ENCODE peak calls at places on chromosomes 4 and X, in six cellular contexts. X is HFFc6; H is heart left ventricle; B is SK-MEL-5; L is lower lobe of right lung; N is stimulated activated CD8-positive, alpha-beta memory T cell treated with anti-CD3 and anti-CD28 coated beads, Interleukin-7, amount 100 ng/mL, for 1 hour. Y is an unnamed sample.

GRCh38 chr4:17468638-17469221 is 43.2 kb downstream of the QDPR start:
- DNase-seq in N (no peak), X (peak; percentile 39), B (peak; percentile 54), L (no peak), H (no peak), Y (no peak)

GRCh38 chr4:180565856-180566431 is 1677.3 kb upstream of the TENM3 start:
- DNase-seq in H (no peak), B (no peak), L (no peak), N (no peak), X (no peak), Y (no peak)

GRCh38 chr4:10083331-10083769 is 33.2 kb downstream of the WDR1 start:
- DNase-seq in L (peak; percentile 33), X (no peak), B (no peak), H (no peak), N (no peak), Y (no peak)

GRCh38 chr4:141575884-141576283 is 60.5 kb upstream of the IL15 start:
- DNase-seq in X (no peak), L (no peak), H (no peak), N (no peak), B (no peak), Y (no peak)

GRCh38 chrX:10615931-10616780 is 4.2 kb downstream of the MID1 start:
- DNase-seq in B (peak; percentile 66), H (peak; percentile 31), X (peak; percentile 76), N (no peak), L (no peak), Y (no peak)

GRCh38 chr4:25767877-25768475 is 94.8 kb downstream of the SEL1L3 start:
- DNase-seq in N (no peak), L (no peak), B (peak; percentile 84), H (peak; percentile 57), X (peak; percentile 61), Y (no peak)

GRCh38 chr4:83213640-83214039 is 71.0 kb downstream of the COQ2 start:
- DNase-seq in N (no peak), H (no peak), L (no peak), B (no peak), X (no peak), Y (no peak)

GRCh38 chr4:174265917-174266316 is 17.6 kb downstream of the FBXO8 start:
- DNase-seq in B (no peak), X (no peak), N (no peak), L (no peak), H (no peak), Y (no peak)

GRCh38 chr4:149766135-149766534 is 49.5 kb downstream of the IQCM start:
- DNase-seq in X (no peak), B (no peak), L (no peak), N (no peak), H (no peak), Y (no peak)

GRCh38 chrX:39619182-39620009 is 478.4 kb downstream of the BCOR start:
- DNase-seq in N (no peak), H (no peak), B (no peak), L (no peak), X (no peak), Y (no peak)

GRCh38 chr4:169274033-169274432 is 3.3 kb upstream of the SH3RF1 start:
- DNase-seq in L (no peak), X (no peak), N (no peak), B (no peak), H (no peak), Y (no peak)

GRCh38 chrX:154396948-154397887 is 959 bp upstream of the RPL10 start:
- DNase-seq in N (no peak), L (peak; percentile 86), X (no peak), H (peak; percentile 88), B (peak; percentile 33), Y (no peak)

GRCh38 chrX:47772764-47773163 is 63.9 kb upstream of the ZNF81 start:
- DNase-seq in L (no peak), X (no peak), H (no peak), B (no peak), N (no peak), Y (no peak)

GRCh38 chr4:8847331-8847730 is 24.3 kb downstream of the HMX1 start:
- DNase-seq in X (no peak), H (peak; percentile 6), B (no peak), N (no peak), L (peak; percentile 26), Y (peak; percentile 45)

GRCh38 chr4:24889991-24890390 is 22.9 kb downstream of the CCDC149 start:
- DNase-seq in H (no peak), X (peak; percentile 25), B (no peak), L (no peak), N (no peak), Y (no peak)

GRCh38 chr4:72314869-72315268 is 254.2 kb downstream of the ADAMTS3 start:
- DNase-seq in H (no peak), X (peak; percentile 68), L (no peak), N (no peak), B (peak; percentile 94), Y (no peak)

GRCh38 chr4:115126487-115126886 is 13.1 kb upstream of the NDST4 start:
- DNase-seq in X (no peak), N (no peak), L (no peak), B (no peak), H (no peak), Y (no peak)

GRCh38 chr4:10346023-10346422 is 111.2 kb downstream of the ZNF518B start:
- DNase-seq in H (no peak), L (no peak), N (no peak), X (peak; percentile 49), B (peak; percentile 1), Y (no peak)

GRCh38 chr4:158822348-158822747 is 53.5 kb downstream of the FNIP2 start:
- DNase-seq in X (no peak), B (no peak), H (no peak), L (no peak), N (no peak), Y (no peak)

GRCh38 chr4:86441175-86441960 is 81.5 kb upstream of the MAPK10 start:
- DNase-seq in X (peak; percentile 31), L (no peak), B (no peak), H (no peak), N (no peak), Y (no peak)

GRCh38 chrX:139692506-139692849 is 15.5 kb downstream of the MCF2 start:
- DNase-seq in H (no peak), N (no peak), X (no peak), B (no peak), L (no peak), Y (no peak)

GRCh38 chrX:107940095-107940494 is 42.1 kb downstream of the TEX13B start:
- DNase-seq in N (no peak), H (no peak), X (no peak), B (no peak), L (no peak), Y (no peak)

GRCh38 chrX:23901065-23901464 is 6.7 kb downstream of the APOO start:
- DNase-seq in H (no peak), L (no peak), X (peak; percentile 61), N (no peak), B (peak; percentile 76), Y (no peak)